ENCODE peak calls at places on chromosomes 7 and 10, in five cellular contexts. V is foreskin fibroblast, N is brain microvascular endothelial cell, L is cardiac fibroblast, J is heart right ventricle. K is an unnamed sample.

GRCh38 chr10:87507879-87508278 is 3.2 kb downstream of the MINPP1 start:
- DNase-seq in L (no peak), N (no peak), V (no peak), J (no peak), K (no peak)

GRCh38 chr10:11017575-11018425 is at the start of gene CELF2:
- DNase-seq in J (peak; percentile 77), N (no peak), L (peak; percentile 10), V (peak; percentile 70), K (no peak)

GRCh38 chr10:132096223-132096622 is 30.5 kb downstream of the JAKMIP3 start:
- DNase-seq in V (peak; percentile 19), N (peak; percentile 6), L (peak; percentile 25), J (no peak), K (peak; percentile 33)

GRCh38 chr7:142887282-142888015 is 1.9 kb upstream of the TRPV6 start:
- DNase-seq in N (no peak), V (no peak), L (no peak), J (no peak), K (no peak)

GRCh38 chr7:98178321-98178720 is 32.9 kb upstream of the BHLHA15 start:
- DNase-seq in L (no peak), J (peak; percentile 69), N (no peak), V (no peak), K (no peak)

GRCh38 chr10:24168258-24169170 is 40.4 kb upstream of the KIAA1217 start:
- DNase-seq in L (no peak), J (no peak), N (no peak), V (no peak), K (no peak)

GRCh38 chr7:74575083-74575803 is 82.3 kb upstream of the GTF2I start:
- DNase-seq in L (peak; percentile 35), N (peak; percentile 35), J (no peak), V (peak; percentile 24), K (peak; percentile 41)

GRCh38 chr10:130214431-130214830 is 78.2 kb downstream of the GLRX3 start:
- DNase-seq in J (no peak), N (no peak), V (no peak), L (no peak), K (no peak)

GRCh38 chr7:35714862-35715261 is 19.9 kb upstream of the HERPUD2 start:
- DNase-seq in V (no peak), L (no peak), N (no peak), J (no peak), K (no peak)

GRCh38 chr10:130727766-130728490 is 583.6 kb downstream of the TCERG1L start:
- DNase-seq in L (no peak), V (no peak), N (no peak), J (no peak), K (no peak)

GRCh38 chr7:6423942-6424701 is 23.6 kb downstream of the DAGLB start:
- DNase-seq in V (no peak), J (peak; percentile 31), L (no peak), N (no peak), K (peak; percentile 54)
- H3K4me3 ChIP-seq in V (no peak overlapping the region), J (peak overlapping the region; percentile 32), L (no peak overlapping the region), N (no peak overlapping the region), K (no peak overlapping the region)

DNA sequence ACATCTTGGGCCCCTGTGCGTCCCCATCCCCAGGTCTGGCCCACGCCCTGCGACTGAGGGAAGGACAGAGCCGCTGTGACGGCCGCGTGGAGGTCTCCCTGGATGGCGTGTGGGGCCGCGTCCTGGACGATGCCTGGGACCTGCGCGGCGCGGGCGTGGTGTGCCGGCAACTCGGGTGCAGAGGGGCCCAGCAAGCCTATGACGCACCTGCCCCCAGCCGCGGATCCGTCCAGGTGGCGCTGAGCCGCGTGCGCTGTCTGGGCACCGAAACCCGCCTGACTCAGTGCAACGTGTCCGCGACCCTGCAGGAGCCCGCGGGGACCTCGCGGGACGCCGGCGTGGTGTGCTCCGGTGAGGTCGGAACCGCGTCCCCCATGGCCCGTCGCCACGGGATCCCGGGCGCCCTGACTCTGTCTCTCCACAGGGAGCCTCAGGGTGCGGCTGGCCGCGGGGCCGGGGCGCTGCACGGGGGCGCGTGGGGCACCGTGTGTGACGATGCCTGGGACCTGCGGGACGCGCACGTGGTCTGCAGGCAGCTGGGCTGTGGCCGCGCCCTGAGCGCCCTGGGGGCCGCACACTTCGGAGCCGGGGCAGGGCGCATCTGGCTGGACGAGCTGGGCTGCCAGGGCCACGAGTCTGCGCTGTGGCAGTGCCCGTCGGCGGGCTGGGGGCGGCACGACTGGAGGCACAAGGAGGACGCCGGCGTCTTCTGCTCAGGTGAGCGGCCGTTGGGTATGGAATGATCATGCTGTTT is 5.9 kb downstream of the SCART1 start:
- DNase-seq in J (no peak), V (no peak), N (no peak), L (no peak), K (no peak)
- TF ChIP-seq CTCF in J (no peak), V (no peak), N (no peak), L (no peak), K (no peak)

DNA sequence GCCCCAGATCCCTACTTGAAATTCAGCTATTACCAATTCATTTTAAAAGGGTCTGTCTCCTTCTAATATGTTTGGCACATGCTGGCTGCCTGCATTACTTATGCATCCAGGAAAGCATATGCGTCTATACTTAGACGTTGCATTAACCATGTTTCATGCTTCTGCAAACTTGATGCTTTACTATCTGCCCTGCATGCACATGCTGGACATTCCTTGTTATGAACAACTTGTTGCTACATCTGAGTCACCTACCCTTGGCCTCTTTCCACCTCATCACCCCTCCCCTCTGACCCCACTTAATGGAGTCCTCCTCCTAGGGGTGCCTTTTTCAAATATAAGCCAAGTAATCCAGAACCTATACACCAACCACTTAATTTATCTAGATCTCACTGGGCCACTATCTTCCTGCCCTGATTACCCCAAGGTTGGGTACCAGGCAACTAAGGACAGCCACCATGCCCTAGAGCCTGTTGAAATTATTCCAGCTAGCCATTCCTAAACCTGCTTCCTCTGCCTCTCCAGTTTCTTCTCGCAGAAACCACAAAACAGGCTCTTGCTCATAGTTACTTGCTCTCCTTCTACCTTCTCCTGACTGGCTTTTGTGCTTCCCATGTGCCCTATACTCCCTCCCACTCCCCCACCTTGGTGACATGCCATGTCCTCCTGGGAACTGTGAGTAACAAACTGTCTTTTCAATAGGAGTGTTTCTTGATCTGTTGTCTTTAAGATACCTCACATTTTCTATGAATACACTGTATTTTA is 1187.9 kb downstream of the REEP3 start:
- DNase-seq in N (no peak), L (no peak), V (no peak), J (no peak), K (no peak)
- H3K4me3 ChIP-seq in N (no peak overlapping the region), L (no peak overlapping the region), V (no peak overlapping the region), J (no peak overlapping the region), K (no peak overlapping the region)

GRCh38 chr7:101812595-101812994 is 4.8 kb upstream of the CUX1 start:
- DNase-seq in N (no peak), V (no peak), L (no peak), J (no peak), K (no peak)

GRCh38 chr7:101813414-101814019 is 3.9 kb upstream of the CUX1 start:
- DNase-seq in V (no peak), L (no peak), N (no peak), J (no peak), K (no peak)

GRCh38 chr7:101815826-101816488 is 1.5 kb upstream of the CUX1 start:
- DNase-seq in N (peak; percentile 60), J (peak; percentile 76), V (peak; percentile 91), L (peak; percentile 79), K (peak; percentile 71)

GRCh38 chr7:101814996-101815825 is 2.2 kb upstream of the CUX1 start:
- DNase-seq in N (no peak), L (peak; percentile 15), V (peak; percentile 75), J (peak; percentile 63), K (no peak)

GRCh38 chr7:101814081-101814995 is 3.1 kb upstream of the CUX1 start:
- DNase-seq in J (peak; percentile 67), N (no peak), V (peak; percentile 79), L (peak; percentile 57), K (peak; percentile 45)
- TF ChIP-seq CTCF in J (peak; percentile 62), N (peak; percentile 34), V (peak; percentile 15), L (no peak), K (no peak)

GRCh38 chr7:18535811-18536413 is 40.4 kb downstream of the HDAC9 start:
- DNase-seq in L (no peak), J (no peak), V (no peak), N (no peak), K (no peak)
- H3K4me3 ChIP-seq in L (no peak overlapping the region), J (no peak overlapping the region), V (no peak overlapping the region), N (no peak overlapping the region), K (no peak overlapping the region)

GRCh38 chr7:50822716-50823115 is 40.0 kb upstream of the GRB10 start:
- DNase-seq in J (no peak), N (peak; percentile 81), L (peak; percentile 82), V (peak; percentile 68), K (no peak)

GRCh38 chr7:50827281-50827680 is 44.6 kb upstream of the GRB10 start:
- DNase-seq in J (no peak), N (no peak), V (no peak), L (no peak), K (no peak)

GRCh38 chr7:50828801-50829200 is 46.1 kb upstream of the GRB10 start:
- DNase-seq in N (no peak), J (no peak), L (peak; percentile 23), V (no peak), K (no peak)

GRCh38 chr7:50824882-50825281 is 42.2 kb upstream of the GRB10 start:
- DNase-seq in L (no peak), N (peak; percentile 63), J (no peak), V (no peak), K (no peak)

GRCh38 chr7:50826371-50827172 is 43.9 kb upstream of the GRB10 start:
- DNase-seq in N (peak; percentile 91), J (no peak), L (peak; percentile 92), V (peak; percentile 93), K (peak; percentile 82)
- TF ChIP-seq CTCF in N (peak; percentile 33), J (no peak), L (peak; percentile 12), V (peak; percentile 10), K (peak; percentile 21)

GRCh38 chr7:54541941-54542618 is at the start of gene VSTM2A:
- DNase-seq in N (no peak), L (no peak), V (peak; percentile 17), J (no peak), K (no peak)
- H3K4me3 ChIP-seq in N (no peak within 1 kb of the TSS), L (no peak within 1 kb of the TSS), V (no peak within 1 kb of the TSS), J (peak within 1 kb of the TSS; percentile 27), K (no peak within 1 kb of the TSS)

GRCh38 chr10:100969175-100970075 is at the start of gene SEMA4G:
- DNase-seq in L (peak; percentile 27), N (peak; percentile 16), J (peak; percentile 62), V (peak; percentile 73), K (peak; percentile 21)
- TF ChIP-seq CTCF in L (peak; percentile 88), N (peak; percentile 94), J (peak; percentile 73), V (peak; percentile 65), K (peak; percentile 70)